ENCODE peak calls at places on chromosomes 7 and 10, in four cellular contexts. R is A549, F is sigmoid colon, J is mammary epithelial cell. Q is an unnamed sample.

GRCh38 chr10:77756319-77757232 is 119.0 kb upstream of the KCNMA1 start:
- DNase-seq in R (peak; percentile 68), F (no peak), J (peak; percentile 33), Q (peak; percentile 73)

GRCh38 chr7:92678291-92678920 is 88.2 kb upstream of the FAM133B start:
- DNase-seq in R (no peak), F (no peak), J (no peak), Q (no peak)

GRCh38 chr7:131722371-131722770 is 165.9 kb upstream of the PODXL start:
- DNase-seq in R (no peak), F (no peak), J (no peak), Q (no peak)

GRCh38 chr10:124830445-124830844 is 28.8 kb downstream of the ABRAXAS2 start:
- DNase-seq in R (no peak), F (no peak), J (no peak), Q (no peak)

GRCh38 chr7:51222916-51223315 is 93.7 kb downstream of the COBL start:
- DNase-seq in R (no peak), F (peak; percentile 49), J (no peak), Q (no peak)

GRCh38 chr7:49767719-49768118 is 5.7 kb upstream of the VWC2 start:
- DNase-seq in R (no peak), F (no peak), J (no peak), Q (no peak)

GRCh38 chr10:17808971-17809841 is at the start of gene MRC1:
- DNase-seq in R (no peak), F (peak; percentile 75), J (no peak), Q (no peak)

GRCh38 chr7:128703605-128704004 is 31.5 kb downstream of the GARIN1A start:
- DNase-seq in R (no peak), F (no peak), J (no peak), Q (peak; percentile 18)

GRCh38 chr7:44265733-44266132 is 59.7 kb downstream of the CAMK2B start:
- DNase-seq in R (no peak), F (no peak), J (no peak), Q (no peak)

GRCh38 chr10:86936661-86937501 is 20.5 kb downstream of the MMRN2 start:
- DNase-seq in R (no peak), F (no peak), J (no peak), Q (peak; percentile 28)

GRCh38 chr10:63553473-63553872 is 32.3 kb downstream of the REEP3 start:
- DNase-seq in R (no peak), F (no peak), J (no peak), Q (peak; percentile 58)

GRCh38 chr10:123502983-123503382 is 163.2 kb upstream of the GPR26 start:
- DNase-seq in R (no peak), F (no peak), J (no peak), Q (no peak)

GRCh38 chr10:35895331-35895730 is 253.2 kb upstream of the FZD8 start:
- DNase-seq in R (no peak), F (no peak), J (peak; percentile 65), Q (no peak)

GRCh38 chr7:116182023-116182422 is 28.3 kb upstream of the TES start:
- DNase-seq in R (no peak), F (no peak), J (no peak), Q (no peak)

GRCh38 chr7:117110480-117111315 is 157.4 kb downstream of the ST7 start:
- DNase-seq in R (no peak), F (no peak), J (no peak), Q (no peak)

GRCh38 chr7:104793066-104793465 is 220.9 kb upstream of the KMT2E start:
- DNase-seq in R (no peak), F (no peak), J (peak; percentile 16), Q (peak; percentile 47)

GRCh38 chr10:71132321-71132810 is 80.0 kb upstream of the UNC5B start:
- DNase-seq in R (no peak), F (no peak), J (no peak), Q (no peak)

GRCh38 chr10:24008164-24009066 is 200.5 kb upstream of the KIAA1217 start:
- DNase-seq in R (no peak), F (no peak), J (peak; percentile 73), Q (peak; percentile 64)

GRCh38 chr10:30170146-30170545 is 110.8 kb upstream of the JCAD start:
- DNase-seq in R (no peak), F (no peak), J (no peak), Q (no peak)
- TF ChIP-seq CTCF in R (no peak), F (no peak), J (no peak), Q (no peak)

GRCh38 chr7:40526951-40527350 is 392.1 kb downstream of the SUGCT start:
- DNase-seq in R (no peak), F (no peak), J (no peak), Q (no peak)
- H3K4me3 ChIP-seq in R (no peak overlapping the region), F (no peak overlapping the region), J (no peak overlapping the region), Q (no peak overlapping the region)

GRCh38 chr7:48009954-48010353 is 19.0 kb downstream of the SUN3 start:
- DNase-seq in R (no peak), F (no peak), J (no peak), Q (no peak)

GRCh38 chr7:48006866-48007265 is 22.0 kb downstream of the SUN3 start:
- DNase-seq in R (no peak), F (no peak), J (no peak), Q (no peak)

GRCh38 chr7:48011952-48012351 is 17.0 kb downstream of the SUN3 start:
- DNase-seq in R (no peak), F (no peak), J (no peak), Q (no peak)

GRCh38 chr7:48011323-48011722 is 17.6 kb downstream of the SUN3 start:
- DNase-seq in R (no peak), F (no peak), J (no peak), Q (no peak)

DNA sequence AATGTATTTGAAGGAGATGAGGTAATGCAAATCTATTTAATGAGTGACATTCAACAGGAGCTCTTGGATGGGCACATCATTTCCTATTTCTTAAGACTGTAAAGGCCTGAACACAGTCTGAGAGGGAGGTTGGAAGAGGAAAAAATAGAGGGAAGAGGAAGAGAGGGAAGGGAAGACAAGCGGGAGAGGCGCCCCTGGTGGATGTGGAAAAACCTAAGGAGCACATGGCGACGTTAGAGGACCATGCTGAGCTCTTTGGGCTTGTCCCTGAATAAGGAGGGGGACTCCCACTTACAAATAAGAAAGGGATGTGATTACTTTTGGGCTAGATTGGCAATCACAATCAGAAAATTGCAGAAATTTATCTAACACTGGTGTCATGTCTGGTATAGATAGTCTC is 19.6 kb downstream of the SUN3 start:
- DNase-seq in R (no peak), F (no peak), J (no peak), Q (no peak)
- TF ChIP-seq CTCF in R (no peak), F (no peak), J (no peak), Q (no peak)

GRCh38 chr7:101935521-101936141 is 118.2 kb downstream of the CUX1 start:
- DNase-seq in R (no peak), F (peak; percentile 66), J (no peak), Q (no peak)
- H3K4me3 ChIP-seq in R (no peak overlapping the region), F (peak overlapping the region; percentile 35), J (no peak overlapping the region), Q (no peak overlapping the region)